ENCODE peak calls at places on chromosomes 7 and 10, in seven cellular contexts. Y, D, W, L, C, A and N are unnamed samples.

GRCh38 chr10:22624289-22624738 is 90.1 kb downstream of the PIP4K2A start:
- DNase-seq in A (peak), C (peak), Y (no peak), D (no peak), W (peak), L (no peak), N (no peak)

GRCh38 chr7:117715784-117716445 is 157.3 kb downstream of the CTTNBP2 start:
- DNase-seq in C (peak), Y (no peak), A (no peak), W (peak), L (no peak), D (peak), N (peak)

GRCh38 chr7:100469227-100470044 is 5.4 kb upstream of the SPACDR start:
- DNase-seq in D (peak), A (no peak), W (peak), L (peak), C (peak), Y (peak), N (peak)

GRCh38 chr10:86393401-86393800 is 26.8 kb upstream of the GRID1 start:
- DNase-seq in Y (no peak), W (peak), C (no peak), D (no peak), L (no peak), A (no peak), N (no peak)

GRCh38 chr10:78407009-78407711 is 373.5 kb downstream of the RPS24 start:
- DNase-seq in Y (peak), A (peak), W (peak), L (peak), D (peak), C (peak), N (peak)

GRCh38 chr10:114492351-114493037 is 88.2 kb upstream of the AFAP1L2 start:
- DNase-seq in C (peak), A (no peak), Y (peak), D (no peak), W (no peak), L (no peak), N (peak)

GRCh38 chr7:115679976-115680375 is 350.6 kb downstream of the TFEC start:
- DNase-seq in D (peak), W (peak), A (no peak), L (no peak), C (peak), Y (no peak), N (no peak)

GRCh38 chr10:8487346-8487745 is 432.9 kb downstream of the GATA3 start:
- DNase-seq in C (peak), A (no peak), D (no peak), L (no peak), W (no peak), Y (no peak), N (no peak)

GRCh38 chr10:63700209-63700934 is 179.2 kb downstream of the REEP3 start:
- DNase-seq in A (peak), W (peak), L (peak), C (peak), D (no peak), Y (no peak), N (no peak)

GRCh38 chr10:110820321-110820814 is 51.4 kb upstream of the PDCD4 start:
- DNase-seq in Y (no peak), L (peak), D (no peak), A (no peak), W (no peak), C (no peak), N (peak)

GRCh38 chr7:74092964-74093339 is 9.3 kb downstream of the LIMK1 start:
- DNase-seq in Y (no peak), A (no peak), D (no peak), W (no peak), L (peak), C (no peak), N (no peak)